ENCODE peak calls at places on chromosomes 12 and 14, in five cellular contexts. V is transverse colon, K is sigmoid colon, G is HepG2, F is HCT116. A is an unnamed sample.
A peak's percentile ranks its signal among the peaks of the same experiment; 100 is the strongest.

GRCh38 chr14:25955772-25956171 is 642.1 kb downstream of the NOVA1 start:
- DNase-seq in V (no peak), K (no peak), G (no peak), F (no peak), A (no peak)

GRCh38 chr14:99360774-99361595 is 89.0 kb upstream of the BCL11B start:
- DNase-seq in V (no peak), K (no peak), G (peak; percentile 6), F (peak; percentile 67), A (no peak)

GRCh38 chr14:59422069-59422881 is 42.9 kb downstream of the GPR135 start:
- DNase-seq in V (no peak), K (no peak), G (no peak), F (no peak), A (no peak)

GRCh38 chr12:128940974-128941373 is 87.7 kb downstream of the GLT1D1 start:
- DNase-seq in V (no peak), K (no peak), G (no peak), F (no peak), A (no peak)

GRCh38 chr14:79161576-79161975 is 991.4 kb downstream of the NRXN3 start:
- DNase-seq in V (no peak), K (no peak), G (no peak), F (no peak), A (no peak)

GRCh38 chr12:65775720-65776119 is 48.6 kb upstream of the HMGA2 start:
- DNase-seq in V (no peak), K (no peak), G (no peak), F (no peak), A (no peak)

GRCh38 chr12:34400423-34400881 is 378.2 kb downstream of the ALG10 start:
- DNase-seq in V (peak; percentile 1), K (peak; percentile 59), G (no peak), F (no peak), A (no peak)

GRCh38 chr12:46217686-46218508 is 50.9 kb downstream of the SLC38A1 start:
- DNase-seq in V (peak; percentile 57), K (no peak), G (no peak), F (no peak), A (no peak)

GRCh38 chr12:52338241-52338960 is 17.2 kb upstream of the KRT83 start:
- DNase-seq in V (no peak), K (no peak), G (no peak), F (no peak), A (no peak)

GRCh38 chr12:131223791-131224567 is 270.3 kb downstream of the ADGRD1 start:
- DNase-seq in V (no peak), K (peak; percentile 58), G (no peak), F (peak; percentile 81), A (no peak)

GRCh38 chr12:67525500-67525884 is 123.1 kb upstream of the DYRK2 start:
- DNase-seq in V (no peak), K (no peak), G (no peak), F (no peak), A (no peak)

GRCh38 chr14:23005451-23005850 is 4.5 kb downstream of the C14orf93 start:
- DNase-seq in V (no peak), K (no peak), G (no peak), F (no peak), A (no peak)

GRCh38 chr14:45083622-45083978 is 316 bp upstream of the PRPF39 start:
- DNase-seq in V (no peak), K (no peak), G (no peak), F (no peak), A (no peak)

GRCh38 chr12:69511469-69511868 is 41.3 kb downstream of the FRS2 start:
- DNase-seq in V (no peak), K (no peak), G (no peak), F (no peak), A (no peak)

GRCh38 chr12:107196681-107197080 is 103.3 kb upstream of the CRY1 start:
- DNase-seq in V (no peak), K (no peak), G (no peak), F (no peak), A (no peak)

GRCh38 chr12:8819676-8819980 is 2.8 kb upstream of the A2ML1 start:
- DNase-seq in V (no peak), K (no peak), G (no peak), F (no peak), A (no peak)

GRCh38 chr12:63129927-63130326 is 21.1 kb downstream of the AVPR1A start:
- DNase-seq in V (no peak), K (no peak), G (no peak), F (no peak), A (no peak)

GRCh38 chr14:31411218-31411727 is 9.1 kb downstream of the HEATR5A start:
- DNase-seq in V (no peak), K (no peak), G (no peak), F (no peak), A (no peak)

GRCh38 chr12:54231236-54231635 is 42.5 kb upstream of the SMUG1 start:
- DNase-seq in V (no peak), K (no peak), G (no peak), F (no peak), A (no peak)

GRCh38 chr14:81323621-81324400 is 76.3 kb downstream of the STON2 start:
- DNase-seq in V (peak; percentile 81), K (no peak), G (no peak), F (peak; percentile 36), A (no peak)

GRCh38 chr14:100439781-100440180 is 116.6 kb downstream of the SLC25A47 start:
- DNase-seq in V (peak; percentile 75), K (no peak), G (no peak), F (no peak), A (no peak)

GRCh38 chr12:110176745-110177144 is 52.6 kb downstream of the IFT81 start:
- DNase-seq in V (no peak), K (no peak), G (no peak), F (no peak), A (peak; percentile 83)

GRCh38 chr12:768434-768833 is 16.1 kb downstream of the WNK1 start:
- DNase-seq in V (no peak), K (no peak), G (no peak), F (no peak), A (no peak)

GRCh38 chr14:77023001-77023996 is 5.2 kb downstream of the IRF2BPL start:
- DNase-seq in V (peak; percentile 63), K (peak; percentile 76), G (peak; percentile 97), F (no peak), A (no peak)

GRCh38 chr12:32548691-32549412 is 130.2 kb upstream of the DNM1L start:
- DNase-seq in V (no peak), K (no peak), G (no peak), F (no peak), A (no peak)

GRCh38 chr14:68891851-68892660 is 87.0 kb downstream of the ACTN1 start:
- DNase-seq in V (no peak), K (peak; percentile 67), G (no peak), F (no peak), A (no peak)

DNA sequence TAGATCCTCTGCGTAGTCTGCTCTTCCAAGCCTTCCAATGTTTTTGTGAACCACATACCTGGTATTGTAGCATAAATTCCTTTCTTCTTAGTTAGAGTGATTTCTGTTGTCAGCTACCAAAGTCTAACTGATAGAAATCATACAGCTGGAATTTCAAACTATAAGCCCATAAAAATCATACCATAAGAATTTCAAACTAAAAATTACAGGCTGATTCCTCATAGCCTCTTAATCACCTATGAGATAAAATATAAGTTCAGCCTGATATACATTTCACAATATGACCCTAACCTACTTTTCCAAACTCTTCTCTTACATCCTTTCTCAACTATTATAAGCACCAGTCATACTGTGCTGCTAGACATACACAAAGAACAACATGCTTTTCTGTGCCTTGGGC is 64.8 kb downstream of the PTHLH start:
- DNase-seq in V (no peak), K (no peak), G (no peak), F (no peak), A (no peak)
- H3K9me3 ChIP-seq in V (no peaks in the 10 kb centered on the region), K (no peaks in the 10 kb centered on the region), G (peaks cover 5% of the 10 kb centered on the region), F (no peaks in the 10 kb centered on the region), A (no peaks in the 10 kb centered on the region)

DNA sequence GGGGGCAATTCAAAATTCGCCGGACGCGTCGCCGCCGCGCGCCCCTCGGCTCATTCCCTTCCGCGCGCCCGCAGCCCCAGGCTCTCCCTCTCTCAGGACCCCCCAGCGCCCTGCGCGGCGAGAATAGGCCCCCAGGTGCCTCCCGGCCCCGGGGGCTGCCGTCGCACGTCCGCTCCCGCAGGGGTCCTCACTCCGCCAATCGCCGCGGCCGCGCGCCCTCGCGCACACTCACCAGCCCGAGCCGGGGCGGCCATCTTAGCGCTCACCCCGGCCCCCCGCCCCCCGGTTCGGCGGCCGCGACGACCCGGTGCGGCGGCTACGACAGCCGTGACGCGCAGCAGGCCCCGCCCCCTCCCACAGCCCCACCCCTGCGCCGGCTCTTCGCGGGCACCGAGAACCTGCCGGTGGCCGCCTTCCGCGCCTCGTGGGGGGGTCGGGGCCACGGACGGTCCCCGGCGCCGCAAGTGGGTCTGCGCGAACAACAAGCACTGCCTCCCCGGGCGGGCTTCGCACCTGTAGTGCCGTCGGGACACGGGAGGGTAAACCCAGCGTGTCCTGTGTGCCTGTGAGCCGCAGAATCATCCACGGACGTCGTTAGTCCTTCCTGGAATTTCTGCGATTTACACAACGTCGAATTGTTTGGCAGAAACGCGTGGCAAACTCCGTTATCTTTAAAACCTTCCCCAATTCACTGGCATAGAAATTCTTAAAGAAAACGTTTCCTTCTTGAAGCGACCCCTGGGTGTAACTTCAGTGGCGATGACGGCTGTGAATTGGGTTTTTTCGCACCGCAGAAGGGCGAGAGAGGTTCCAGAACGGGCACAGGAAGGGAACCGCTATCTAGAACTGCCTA is 2.5 kb downstream of the USP44 start:
- DNase-seq in V (peak; percentile 56), K (peak; percentile 83), G (no peak), F (no peak), A (no peak)
- TF ChIP-seq POLR2AphosphoS5 in V (peak; percentile 6), K (peak; percentile 70), G (no peak), F (no peak), A (peak; percentile 19)

DNA sequence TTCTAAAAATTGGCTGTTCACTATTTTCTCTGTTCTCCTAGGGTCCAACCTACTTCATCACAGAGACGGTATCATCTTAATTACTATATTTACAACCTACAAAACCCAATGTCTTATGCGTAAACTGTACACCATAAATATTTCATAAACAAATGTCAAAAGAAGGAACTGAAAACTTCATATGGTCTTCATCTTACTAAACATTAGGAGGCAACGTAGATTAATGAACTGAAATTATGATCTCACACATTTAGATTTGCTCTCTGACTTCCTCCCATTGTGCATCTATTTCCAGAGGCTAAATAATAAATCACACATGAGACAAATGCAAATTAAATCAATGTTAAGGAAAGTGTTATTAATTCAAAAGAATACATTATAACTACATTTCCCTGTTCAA is 1850.6 kb upstream of the SEL1L start:
- DNase-seq in V (no peak), K (no peak), G (no peak), F (no peak), A (no peak)
- H3K9me3 ChIP-seq in V (no peaks in the 10 kb centered on the region), K (no peaks in the 10 kb centered on the region), G (peaks cover 44% of the 10 kb centered on the region), F (peaks cover 6% of the 10 kb centered on the region), A (no peaks in the 10 kb centered on the region)

DNA sequence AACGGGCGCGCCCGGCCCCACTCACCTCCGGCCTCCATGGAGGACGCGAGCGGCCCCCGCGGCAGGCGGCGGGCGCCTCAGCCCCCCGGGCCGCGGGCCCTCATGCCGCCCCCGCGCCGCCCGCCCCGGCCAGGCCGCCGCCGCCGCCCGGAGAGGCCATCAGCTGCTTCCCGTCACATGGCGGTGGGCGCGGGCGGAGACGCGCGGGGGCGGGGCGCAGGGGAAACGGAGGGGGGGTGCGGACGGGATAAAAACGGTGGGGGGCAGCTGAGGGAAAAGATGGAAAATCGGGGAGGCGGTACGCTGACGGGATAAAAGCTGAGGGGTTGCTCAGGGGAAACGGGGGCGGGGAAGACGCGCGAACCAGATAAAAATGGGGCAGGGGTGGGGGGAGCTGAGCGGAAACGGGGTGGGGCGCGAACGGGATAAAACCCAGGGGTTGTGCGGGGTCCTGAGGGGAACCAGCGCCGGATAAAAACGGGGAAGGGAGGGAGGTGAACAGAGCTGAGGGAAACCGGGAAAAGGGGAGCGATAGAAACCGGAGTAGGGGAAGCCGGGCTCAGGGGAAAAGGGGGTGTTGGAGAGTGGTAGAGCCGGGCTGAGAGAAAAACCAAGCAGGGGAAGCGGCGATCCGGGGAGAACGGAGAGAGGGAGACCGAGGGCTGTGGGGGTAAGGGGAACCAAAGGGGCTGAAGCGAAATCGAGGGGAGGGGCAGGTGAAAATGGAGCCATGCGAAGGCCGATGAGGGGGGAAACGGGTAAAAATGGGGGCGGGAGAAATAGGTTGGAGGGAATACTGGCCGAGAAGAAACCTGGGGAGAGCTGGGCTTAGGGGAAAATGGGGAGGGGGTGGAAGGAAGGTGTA is at the start of gene WSB2:
- DNase-seq in V (peak; percentile 75), K (peak; percentile 86), G (no peak), F (no peak), A (no peak)
- TF ChIP-seq POLR2AphosphoS5 in V (no peak), K (peak; percentile 39), G (peak; percentile 71), F (no peak), A (no peak)

A was measured in SK-N-MC.